ENCODE peak calls at places on chromosome 5, in four cellular contexts. U, T, N and D are unnamed samples.

GRCh38 chr5:53942724-53943123 is 367.6 kb downstream of the ARL15 start:
- DNase-seq in U (no peak), N (peak), T (peak), D (no peak)

GRCh38 chr5:149537374-149537959 is 13.8 kb downstream of the CSNK1A1 start:
- DNase-seq in N (no peak), T (no peak), U (no peak), D (no peak)

GRCh38 chr5:143685416-143685815 is 126.5 kb upstream of the HMHB1 start:
- DNase-seq in N (no peak), U (peak), T (peak), D (no peak)

GRCh38 chr5:93189707-93190120 is 391.3 kb downstream of the NR2F1-AS1 start:
- DNase-seq in U (peak), N (no peak), T (peak), D (no peak)

GRCh38 chr5:179919487-179920060 is 11.9 kb upstream of the TBC1D9B start:
- DNase-seq in N (no peak), T (no peak), U (no peak), D (no peak)

GRCh38 chr5:174335682-174336364 is 290.3 kb downstream of the NSG2 start:
- DNase-seq in U (no peak), T (no peak), N (no peak), D (no peak)

GRCh38 chr5:93831449-93831848 is 90.0 kb upstream of the POU5F2 start:
- DNase-seq in N (no peak), T (peak), U (no peak), D (no peak)

GRCh38 chr5:88470746-88471145 is 202.1 kb upstream of the TMEM161B start:
- DNase-seq in T (no peak), U (no peak), N (no peak), D (no peak)

GRCh38 chr5:36605241-36605640 is 1.2 kb upstream of the SLC1A3 start:
- DNase-seq in U (no peak), N (no peak), T (no peak), D (no peak)

DNA sequence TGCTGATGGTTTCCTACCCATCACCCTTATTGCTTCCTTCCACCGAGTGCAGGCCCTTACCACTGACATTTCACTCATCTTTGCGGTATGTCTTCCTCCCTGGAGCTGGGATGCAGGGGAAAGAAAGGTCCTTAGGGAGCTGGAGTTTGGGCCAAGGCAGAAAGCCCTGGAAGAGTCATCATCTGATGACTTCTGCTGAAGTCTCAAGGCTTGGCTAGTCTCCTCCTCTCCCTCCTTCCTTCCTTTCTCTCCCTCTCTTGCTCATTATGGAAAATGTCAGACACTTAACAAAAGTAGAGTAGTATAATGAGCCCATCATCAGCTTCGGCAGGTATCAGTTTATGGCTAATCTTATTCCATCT is 40.0 kb downstream of the LARP1 start:
- DNase-seq in T (no peak), N (no peak), U (no peak), D (no peak)
- TF ChIP-seq HMGXB4 in T (no peak), N (no peak), U (no peak), D (no peak)

GRCh38 chr5:142521706-142522105 is 164.2 kb downstream of the FGF1 start:
- DNase-seq in U (peak), T (no peak), N (no peak), D (no peak)
- TF ChIP-seq HMGXB4 in U (no peak), T (no peak), N (no peak), D (no peak)

GRCh38 chr5:40552981-40553380 is 126.7 kb upstream of the PTGER4 start:
- DNase-seq in U (no peak), N (no peak), T (no peak), D (no peak)

GRCh38 chr5:40549611-40550010 is 130.1 kb upstream of the PTGER4 start:
- DNase-seq in N (no peak), T (no peak), U (no peak), D (no peak)

GRCh38 chr5:40550481-40550880 is 129.2 kb upstream of the PTGER4 start:
- DNase-seq in U (no peak), N (no peak), T (no peak), D (no peak)

GRCh38 chr5:40554048-40554447 is 125.7 kb upstream of the PTGER4 start:
- DNase-seq in N (no peak), U (no peak), T (no peak), D (no peak)

DNA sequence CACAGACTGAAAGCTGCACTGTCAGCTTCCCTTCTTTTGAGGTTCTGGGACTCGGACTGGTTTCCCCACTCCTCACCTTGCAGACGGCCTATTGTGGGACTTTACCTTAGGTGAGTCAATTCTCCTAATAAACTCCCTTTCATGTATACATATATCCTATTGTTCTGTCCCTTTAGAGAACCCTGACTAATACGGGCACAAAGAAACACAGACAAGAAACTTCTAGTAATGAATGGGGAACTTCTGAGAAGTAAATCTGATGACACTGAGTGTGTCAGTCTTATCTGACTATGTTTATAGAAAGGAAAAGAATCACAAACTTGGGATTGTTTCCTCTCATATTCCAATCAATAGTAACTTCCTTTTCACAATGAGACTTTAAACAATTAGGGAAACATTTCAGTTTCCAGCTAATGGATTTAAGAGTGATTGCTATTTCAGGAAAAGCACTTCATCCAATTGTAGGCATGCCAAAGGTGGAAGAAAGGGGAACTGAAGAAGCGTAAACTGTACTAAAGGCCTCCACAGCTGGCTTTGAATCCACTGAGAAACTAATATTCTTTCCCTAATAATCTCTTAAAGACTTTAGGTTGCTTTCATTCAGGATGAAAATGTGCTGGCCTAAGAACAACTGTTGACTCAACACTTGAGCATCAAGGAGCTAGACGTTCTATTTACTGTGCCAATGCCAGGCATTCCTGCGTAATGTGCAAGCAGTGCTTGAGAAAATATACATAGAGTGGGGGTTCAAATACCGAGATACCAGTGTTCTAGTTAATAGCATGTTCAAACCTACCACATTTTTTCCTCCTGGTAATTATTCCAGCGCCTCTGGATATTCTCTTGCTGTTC is 127.8 kb upstream of the PTGER4 start:
- DNase-seq in U (peak), N (no peak), T (peak), D (no peak)
- TF ChIP-seq HMGXB4 in U (no peak), N (no peak), T (no peak), D (no peak)

DNA sequence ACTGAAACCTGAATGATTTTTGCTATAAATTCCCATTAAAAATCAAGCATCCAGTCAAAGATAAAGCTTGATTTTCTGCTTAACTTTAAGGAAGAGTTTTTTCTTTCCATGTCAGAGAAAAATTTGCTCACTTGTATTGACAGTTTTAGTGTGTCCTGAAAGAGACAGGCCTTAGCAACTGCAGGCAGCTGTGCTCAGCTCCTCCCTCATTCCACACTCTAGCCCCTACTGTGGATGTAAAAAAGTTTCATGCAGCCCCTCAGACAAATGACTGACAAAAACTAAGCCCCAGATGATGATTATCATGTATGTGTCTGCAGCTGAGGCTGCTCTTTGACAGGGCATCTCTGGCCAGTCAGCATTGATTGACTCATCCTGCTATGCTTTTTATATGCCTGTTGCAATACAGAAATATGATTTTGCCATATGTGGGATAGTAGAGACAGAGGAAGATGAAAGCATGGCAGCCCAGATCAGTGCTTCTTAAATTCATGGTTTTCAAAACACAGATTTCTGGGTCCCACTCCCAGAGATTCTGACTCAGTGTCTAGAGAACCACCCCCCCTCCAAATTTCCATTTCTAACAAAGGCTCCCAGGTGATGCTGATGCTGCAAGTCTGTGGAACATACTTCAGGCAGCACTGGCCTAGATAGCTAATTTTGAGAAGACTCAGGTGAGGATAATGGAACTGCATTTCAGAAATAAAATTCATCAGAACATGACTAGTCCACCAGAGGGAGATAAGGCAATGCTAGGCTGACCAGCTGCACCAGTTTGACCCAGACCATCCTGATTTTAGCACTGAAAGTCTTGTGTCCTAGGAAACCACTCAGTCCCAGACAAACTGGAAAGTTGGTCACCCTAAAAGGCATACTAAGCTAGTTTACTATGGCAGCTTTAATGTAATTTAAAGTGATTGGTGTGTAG is 298.7 kb upstream of the KCNN2 start:
- DNase-seq in N (no peak), T (no peak), U (no peak), D (no peak)
- TF ChIP-seq HMGXB4 in N (no peak), T (no peak), U (no peak), D (no peak)